ENCODE peak calls at places on chromosome 1, in eight cellular contexts. U, R, D, A, C, M, K and Y are unnamed samples. For H3K27me3 and H3K9me3, the result is how much of the 10 kb centered on the place peaks cover.

GRCh38 chr1:1137256-1138045 is 21.6 kb upstream of the C1orf159 start:
- DNase-seq in U (no peak), R (no peak), D (no peak), A (no peak), C (no peak), M (no peak), K (no peak), Y (peak)

GRCh38 chr1:218674280-218674773 is 329.2 kb downstream of the TGFB2 start:
- DNase-seq in U (peak), R (peak), D (no peak), A (peak), C (peak), M (no peak), K (peak), Y (no peak)

GRCh38 chr1:173545688-173546087 is 57.2 kb downstream of the SLC9C2 start:
- DNase-seq in U (no peak), R (no peak), D (no peak), A (no peak), C (no peak), M (no peak), K (no peak), Y (no peak)

GRCh38 chr1:205410581-205411298 is 11.1 kb downstream of the LEMD1 start:
- DNase-seq in U (peak), R (no peak), D (no peak), A (no peak), C (no peak), M (no peak), K (no peak), Y (no peak)

GRCh38 chr1:60978421-60979357 is 103.7 kb upstream of the NFIA start:
- DNase-seq in U (peak), R (no peak), D (peak), A (peak), C (no peak), M (no peak), K (peak), Y (peak)

GRCh38 chr1:51518730-51519047 is 377 bp downstream of the EPS15 start:
- DNase-seq in U (no peak), R (no peak), D (peak), A (no peak), C (peak), M (no peak), K (peak), Y (peak)

GRCh38 chr1:3850857-3851256 is 6.2 kb downstream of the CEP104 start:
- DNase-seq in U (no peak), R (no peak), D (no peak), A (no peak), C (no peak), M (no peak), K (no peak), Y (no peak)

GRCh38 chr1:65979145-65979544 is 186.4 kb downstream of the PDE4B start:
- DNase-seq in U (no peak), R (no peak), D (no peak), A (no peak), C (no peak), M (no peak), K (peak), Y (no peak)

GRCh38 chr1:3618904-3619671 is 5.7 kb upstream of the TPRG1L start:
- DNase-seq in U (peak), R (peak), D (peak), A (peak), C (peak), M (peak), K (peak), Y (peak)

GRCh38 chr1:54273092-54273836 is 73.3 kb downstream of the MRPL37 start:
- DNase-seq in U (peak), R (no peak), D (peak), A (peak), C (peak), M (peak), K (peak), Y (peak)

GRCh38 chr1:212542761-212543187 is 65.8 kb upstream of the ATF3 start:
- DNase-seq in U (no peak), R (no peak), D (no peak), A (no peak), C (no peak), M (no peak), K (no peak), Y (no peak)

GRCh38 chr1:63012339-63012738 is 228.4 kb downstream of the ATG4C start:
- DNase-seq in U (peak), R (no peak), D (no peak), A (no peak), C (no peak), M (no peak), K (no peak), Y (no peak)

GRCh38 chr1:93578911-93579825 is 102.5 kb downstream of the BCAR3 start:
- DNase-seq in U (peak), R (no peak), D (no peak), A (no peak), C (no peak), M (no peak), K (no peak), Y (no peak)

GRCh38 chr1:6251681-6252373 is 7.8 kb downstream of the HES3 start:
- DNase-seq in U (no peak), R (no peak), D (no peak), A (no peak), C (no peak), M (no peak), K (no peak), Y (no peak)
- H3K27me3 ChIP-seq in U (under half), R (under half), D (under half), A (under half), C (under half), M (under half), K (under half), Y (under half)

GRCh38 chr1:152110365-152110859 is 4.8 kb downstream of the TCHH start:
- DNase-seq in U (peak), R (no peak), D (peak), A (peak), C (peak), M (no peak), K (peak), Y (no peak)
- H3K9me3 ChIP-seq in U (under half), R (under half), D (under half), A (under half), C (under half), M (under half), K (under half), Y (under half)

GRCh38 chr1:206923009-206923960 is 1.5 kb upstream of the FCMR start:
- DNase-seq in U (no peak), R (no peak), D (no peak), A (no peak), C (no peak), M (no peak), K (no peak), Y (no peak)

GRCh38 chr1:206922524-206922923 is 783 bp upstream of the FCMR start:
- DNase-seq in U (no peak), R (no peak), D (no peak), A (no peak), C (no peak), M (no peak), K (no peak), Y (no peak)

GRCh38 chr1:206923961-206924548 is 2.3 kb upstream of the FCMR start:
- DNase-seq in U (no peak), R (no peak), D (no peak), A (peak), C (no peak), M (no peak), K (no peak), Y (no peak)

GRCh38 chr1:206924549-206925115 is 2.9 kb upstream of the FCMR start:
- DNase-seq in U (no peak), R (no peak), D (no peak), A (no peak), C (no peak), M (no peak), K (no peak), Y (no peak)

GRCh38 chr1:206921772-206922265 is at the start of gene FCMR:
- DNase-seq in U (no peak), R (no peak), D (no peak), A (no peak), C (no peak), M (no peak), K (no peak), Y (no peak)
- TF ChIP-seq POLR2A in U (no peak), R (no peak), D (no peak), A (no peak), C (no peak), M (no peak), K (no peak), Y (no peak)

DNA sequence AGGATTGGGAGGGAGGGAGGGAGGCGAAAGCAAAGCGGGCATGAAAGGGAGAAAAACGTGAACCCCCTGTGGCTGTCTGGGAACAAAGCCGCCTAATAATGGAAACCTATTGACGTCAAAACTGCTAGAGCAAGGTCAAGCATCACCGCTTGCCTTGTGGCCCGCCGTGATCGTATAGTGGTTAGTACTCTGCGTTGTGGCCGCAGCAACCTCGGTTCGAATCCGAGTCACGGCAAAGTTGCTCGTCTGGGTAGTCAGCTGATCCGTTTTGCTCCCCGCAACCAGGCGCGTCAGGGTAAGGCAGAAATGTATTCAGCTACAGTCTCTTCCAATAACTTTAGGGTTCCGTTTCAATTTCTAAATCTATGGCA is 99.2 kb downstream of the PRKAB2 start:
- DNase-seq in U (no peak), R (no peak), D (no peak), A (no peak), C (no peak), M (no peak), K (no peak), Y (no peak)
- H3K27me3 ChIP-seq in U (half or more), R (under half), D (under half), A (half or more), C (half or more), M (under half), K (under half), Y (half or more)